ENCODE peak calls at places on chromosomes 3 and 15, in six cellular contexts. F, W, O, H, E and B are unnamed samples.

GRCh38 chr15:24772709-24773373 is 97.3 kb downstream of the NPAP1 start:
- DNase-seq in F (peak), W (peak), O (no peak), H (peak), E (peak), B (no peak)

GRCh38 chr3:152272771-152273242 is 4.1 kb downstream of the MBNL1 start:
- DNase-seq in F (peak), W (no peak), O (no peak), H (no peak), E (no peak), B (no peak)

GRCh38 chr3:138941259-138941885 is 5.6 kb downstream of the FOXL2 start:
- DNase-seq in F (peak), W (peak), O (peak), H (no peak), E (no peak), B (peak)

GRCh38 chr15:87747106-87747505 is 509.4 kb downstream of the NTRK3 start:
- DNase-seq in F (no peak), W (no peak), O (no peak), H (no peak), E (no peak), B (no peak)

GRCh38 chr15:71743861-71744382 is 66.4 kb upstream of the NR2E3 start:
- DNase-seq in F (no peak), W (peak), O (no peak), H (peak), E (peak), B (peak)

GRCh38 chr3:63979093-63979492 is 44.2 kb downstream of the PSMD6 start:
- DNase-seq in F (no peak), W (no peak), O (no peak), H (no peak), E (no peak), B (no peak)

GRCh38 chr15:71116366-71116765 is 1.1 kb downstream of the THSD4 start:
- DNase-seq in F (no peak), W (no peak), O (no peak), H (no peak), E (no peak), B (no peak)

GRCh38 chr3:113844622-113845222 is 6.1 kb downstream of the GRAMD1C start:
- DNase-seq in F (no peak), W (peak), O (no peak), H (no peak), E (no peak), B (peak)

GRCh38 chr15:86863226-86863915 is 783.7 kb downstream of the AGBL1 start:
- DNase-seq in F (no peak), W (no peak), O (no peak), H (no peak), E (no peak), B (peak)

GRCh38 chr3:191627064-191627463 is 166.1 kb downstream of the PYDC2 start:
- DNase-seq in F (no peak), W (no peak), O (no peak), H (no peak), E (no peak), B (no peak)

GRCh38 chr3:196948442-196949365 is 6.4 kb upstream of the NCBP2 start:
- DNase-seq in F (no peak), W (no peak), O (no peak), H (no peak), E (no peak), B (no peak)

GRCh38 chr3:31629054-31629453 is 96.3 kb downstream of the STT3B start:
- DNase-seq in F (no peak), W (no peak), O (no peak), H (no peak), E (no peak), B (no peak)

GRCh38 chr3:33392703-33393125 is 47.5 kb downstream of the UBP1 start:
- DNase-seq in F (peak), W (no peak), O (peak), H (no peak), E (no peak), B (no peak)

GRCh38 chr3:148962513-148962912 is 28.8 kb upstream of the GYG1 start:
- DNase-seq in F (peak), W (no peak), O (peak), H (no peak), E (no peak), B (peak)

GRCh38 chr3:30292192-30292893 is 314.1 kb upstream of the TGFBR2 start:
- DNase-seq in F (no peak), W (no peak), O (peak), H (no peak), E (no peak), B (no peak)

GRCh38 chr15:74920472-74920871 is 13.8 kb upstream of the FAM219B start:
- DNase-seq in F (no peak), W (no peak), O (no peak), H (no peak), E (no peak), B (no peak)

GRCh38 chr15:57866149-57866736 is 159.7 kb downstream of the POLR2M start:
- DNase-seq in F (no peak), W (peak), O (peak), H (peak), E (peak), B (peak)

GRCh38 chr15:29554531-29554930 is 267.7 kb downstream of the TJP1 start:
- DNase-seq in F (no peak), W (no peak), O (no peak), H (no peak), E (no peak), B (no peak)

GRCh38 chr3:122105626-122106025 is 50.5 kb downstream of the CD86 start:
- DNase-seq in F (no peak), W (no peak), O (no peak), H (no peak), E (no peak), B (peak)

GRCh38 chr15:59686389-59686788 is 2.7 kb downstream of the BNIP2 start:
- DNase-seq in F (no peak), W (no peak), O (no peak), H (no peak), E (no peak), B (no peak)

GRCh38 chr3:24119321-24119751 is 174.2 kb downstream of the NR1D2 start:
- DNase-seq in F (no peak), W (no peak), O (peak), H (no peak), E (no peak), B (no peak)

GRCh38 chr3:171315919-171316318 is 144.3 kb downstream of the TNIK start:
- DNase-seq in F (no peak), W (no peak), O (no peak), H (no peak), E (no peak), B (no peak)

GRCh38 chr3:19972056-19972455 is 25.2 kb downstream of the RAB5A start:
- DNase-seq in F (no peak), W (no peak), O (no peak), H (no peak), E (no peak), B (peak)

GRCh38 chr15:34241376-34242350 is 16.8 kb downstream of the EMC4 start:
- DNase-seq in F (no peak), W (peak), O (no peak), H (no peak), E (no peak), B (peak)

GRCh38 chr3:150765949-150766720 is 3.2 kb upstream of the SIAH2 start:
- DNase-seq in F (no peak), W (no peak), O (no peak), H (no peak), E (no peak), B (no peak)

GRCh38 chr3:22685598-22685997 is 517.5 kb upstream of the UBE2E2 start:
- DNase-seq in F (no peak), W (no peak), O (no peak), H (no peak), E (no peak), B (no peak)
- TF ChIP-seq CTCF in F (no peak), W (peak), O (no peak), H (no peak), E (no peak), B (no peak)

DNA sequence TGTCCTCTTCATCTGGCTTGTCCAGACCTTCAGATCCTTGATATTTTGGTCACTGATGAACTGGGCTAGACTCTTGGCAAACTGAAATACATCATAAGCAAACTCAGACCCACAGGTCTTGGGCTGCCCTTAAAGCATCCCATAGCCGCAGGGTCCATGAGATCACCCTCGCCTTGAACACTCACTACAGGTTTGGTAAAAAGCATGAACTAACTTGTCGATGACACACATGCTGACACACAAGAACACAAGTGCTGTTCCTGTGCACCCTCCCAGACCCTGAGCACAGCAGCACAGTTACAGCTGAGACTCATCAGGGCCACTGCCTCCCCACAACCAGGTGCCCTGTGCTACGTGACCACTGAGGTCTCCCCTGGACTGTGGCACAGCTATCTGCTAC is 21.0 kb downstream of the PFKFB4 start:
- DNase-seq in F (no peak), W (no peak), O (no peak), H (no peak), E (no peak), B (no peak)
- H3K27ac ChIP-seq in F (no peak), W (no peak), O (no peak), H (no peak), E (no peak), B (no peak)

GRCh38 chr3:169701457-169701856 is 37.9 kb upstream of the MECOM start:
- DNase-seq in F (no peak), W (no peak), O (no peak), H (no peak), E (no peak), B (peak)

GRCh38 chr3:169695051-169695450 is 31.5 kb upstream of the MECOM start:
- DNase-seq in F (no peak), W (no peak), O (no peak), H (no peak), E (no peak), B (no peak)

GRCh38 chr3:169700195-169700594 is 36.7 kb upstream of the MECOM start:
- DNase-seq in F (no peak), W (no peak), O (no peak), H (no peak), E (no peak), B (no peak)

GRCh38 chr3:169699070-169699469 is 35.6 kb upstream of the MECOM start:
- DNase-seq in F (no peak), W (no peak), O (no peak), H (peak), E (no peak), B (no peak)

GRCh38 chr3:169699536-169700050 is 36.1 kb upstream of the MECOM start:
- DNase-seq in F (peak), W (no peak), O (no peak), H (peak), E (no peak), B (no peak)
- H3K4me3 ChIP-seq in F (no peak), W (no peak), O (no peak), H (no peak), E (no peak), B (no peak)

GRCh38 chr3:78165876-78166275 is 1126.0 kb downstream of the ROBO2 start:
- DNase-seq in F (no peak), W (peak), O (no peak), H (no peak), E (no peak), B (no peak)
- TF ChIP-seq CTCF in F (peak), W (peak), O (no peak), H (no peak), E (no peak), B (no peak)

DNA sequence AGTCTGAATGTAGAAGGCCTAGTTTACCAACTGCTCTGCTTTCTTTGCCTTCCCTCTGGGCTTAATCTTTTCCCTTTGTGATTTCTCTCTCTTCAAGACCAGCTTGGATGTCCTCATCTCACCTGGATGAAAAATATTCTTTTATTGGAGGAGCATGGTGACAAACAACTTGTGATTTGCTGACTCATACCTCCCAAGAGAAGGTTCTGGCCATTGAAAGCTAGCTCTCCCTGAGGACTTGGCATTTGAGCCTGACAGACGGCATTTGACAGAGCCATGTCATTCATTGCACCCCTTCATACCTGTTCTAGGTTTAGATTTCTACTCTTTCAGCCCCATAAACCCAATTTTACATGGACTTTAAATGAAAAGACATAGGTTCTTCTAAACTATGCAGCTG is 33.3 kb downstream of the ATG7 start:
- DNase-seq in F (no peak), W (no peak), O (no peak), H (no peak), E (no peak), B (no peak)
- H3K27ac ChIP-seq in F (no peak), W (no peak), O (no peak), H (no peak), E (no peak), B (no peak)

GRCh38 chr15:40100133-40100946 is 8.3 kb downstream of the BMF start:
- DNase-seq in F (no peak), W (no peak), O (no peak), H (no peak), E (no peak), B (no peak)

GRCh38 chr15:40096094-40096876 is 12.4 kb downstream of the BMF start:
- DNase-seq in F (no peak), W (peak), O (no peak), H (no peak), E (no peak), B (no peak)

GRCh38 chr15:40097968-40098476 is 10.7 kb downstream of the BMF start:
- DNase-seq in F (no peak), W (no peak), O (no peak), H (peak), E (peak), B (no peak)

GRCh38 chr15:40097096-40097967 is 11.3 kb downstream of the BMF start:
- DNase-seq in F (no peak), W (no peak), O (no peak), H (no peak), E (no peak), B (no peak)

GRCh38 chr15:40098489-40099261 is 10.0 kb downstream of the BMF start:
- DNase-seq in F (peak), W (peak), O (no peak), H (peak), E (peak), B (peak)
- H3K4me3 ChIP-seq in F (no peak), W (no peak), O (peak), H (no peak), E (no peak), B (no peak)

GRCh38 chr15:82855286-82856092 is 46.1 kb downstream of the WHAMM start:
- DNase-seq in F (no peak), W (no peak), O (no peak), H (peak), E (peak), B (no peak)
- TF ChIP-seq CTCF in F (no peak), W (no peak), O (no peak), H (no peak), E (no peak), B (no peak)